ENCODE peak calls at places on chromosome 14, in seven cellular contexts. M, N, P, K, I, L and R are unnamed samples.

GRCh38 chr14:98227000-98227726 is 1044.8 kb downstream of the BCL11B start:
- DNase-seq in M (no peak), K (no peak), P (no peak), I (no peak), N (no peak), L (no peak), R (no peak)

GRCh38 chr14:53509227-53509822 is 356.2 kb upstream of the DDHD1 start:
- DNase-seq in I (peak; percentile 77), N (no peak), L (no peak), K (no peak), M (no peak), P (no peak), R (peak; percentile 50)

GRCh38 chr14:89308232-89308959 is 108.6 kb downstream of the FOXN3 start:
- DNase-seq in N (no peak), I (no peak), L (no peak), K (no peak), P (no peak), M (no peak), R (no peak)

GRCh38 chr14:65599375-65599774 is 186.8 kb downstream of the FUT8 start:
- DNase-seq in I (no peak), N (no peak), K (no peak), M (no peak), P (no peak), L (peak; percentile 18), R (no peak)

GRCh38 chr14:30990766-30991165 is 34.7 kb upstream of the AP4S1 start:
- DNase-seq in I (no peak), M (no peak), P (no peak), L (no peak), N (no peak), K (no peak), R (no peak)

GRCh38 chr14:96198430-96199133 is 6.1 kb upstream of the BDKRB2 start:
- DNase-seq in I (no peak), K (no peak), L (peak; percentile 11), P (no peak), N (no peak), M (no peak), R (no peak)

GRCh38 chr14:73753887-73754880 is 40.0 kb upstream of the PNMA1 start:
- DNase-seq in N (no peak), K (no peak), I (peak; percentile 74), M (peak; percentile 69), P (no peak), L (peak; percentile 57), R (peak; percentile 72)

GRCh38 chr14:49418789-49419188 is 167.4 kb downstream of the RPS29 start:
- DNase-seq in M (no peak), P (no peak), I (no peak), N (no peak), K (no peak), L (no peak), R (no peak)

GRCh38 chr14:94728950-94729349 is 41.0 kb downstream of the GSC start:
- DNase-seq in K (no peak), P (no peak), M (no peak), I (no peak), N (no peak), L (no peak), R (no peak)

GRCh38 chr14:104145826-104146642 is 7.6 kb downstream of the KIF26A start:
- DNase-seq in P (no peak), L (no peak), K (no peak), I (peak; percentile 37), N (no peak), M (no peak), R (no peak)

DNA sequence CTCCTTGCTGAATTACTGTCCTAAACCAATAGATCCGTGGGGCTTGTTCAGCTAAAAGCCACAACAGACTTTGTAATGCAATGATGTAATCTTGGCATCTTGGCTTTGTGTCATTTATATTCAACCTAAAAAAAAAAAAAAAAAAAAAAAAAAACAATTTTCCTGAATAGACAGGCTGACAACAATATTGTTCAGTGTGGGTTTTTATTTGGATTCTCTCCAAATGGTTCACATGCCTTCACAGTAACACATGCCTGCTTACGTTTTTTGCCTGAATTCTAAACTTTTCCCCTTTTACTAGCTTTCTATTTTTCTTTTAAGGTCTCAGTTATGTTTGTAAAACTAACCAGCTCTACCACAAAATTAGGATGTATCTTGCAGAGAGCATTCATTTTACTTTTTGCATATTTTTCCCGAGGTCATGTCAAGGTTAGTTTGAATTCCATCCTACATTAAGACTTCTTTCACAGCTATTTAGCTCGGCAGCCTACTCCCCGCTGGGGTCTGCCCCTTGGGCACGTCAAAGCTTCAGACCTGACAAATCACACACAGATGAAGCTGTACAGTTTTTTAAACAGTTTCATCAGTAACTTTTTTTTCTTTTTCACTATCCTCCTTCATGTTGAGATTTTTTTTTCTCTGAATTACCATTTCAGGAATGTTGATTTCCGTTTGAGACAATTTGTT is 213.7 kb upstream of the NPAS3 start:
- DNase-seq in P (no peak), L (no peak), N (no peak), K (no peak), I (peak; percentile 50), M (no peak), R (no peak)
- H3K4me1 ChIP-seq in P (no peaks in the 10 kb centered on the region), L (no peaks in the 10 kb centered on the region), N (peaks cover 9% of the 10 kb centered on the region), K (no peaks in the 10 kb centered on the region), I (no peaks in the 10 kb centered on the region), M (no peaks in the 10 kb centered on the region), R (no peaks in the 10 kb centered on the region)

GRCh38 chr14:70645892-70646291 is 4.2 kb downstream of the TTC9 start:
- DNase-seq in N (no peak), P (no peak), L (no peak), M (no peak), K (no peak), I (no peak), R (no peak)
- H3K4me1 ChIP-seq in N (peaks cover 25% of the 10 kb centered on the region), P (no peaks in the 10 kb centered on the region), L (no peaks in the 10 kb centered on the region), M (peaks cover 71% of the 10 kb centered on the region), K (peaks cover 28% of the 10 kb centered on the region), I (no peaks in the 10 kb centered on the region), R (peaks cover 3% of the 10 kb centered on the region)

DNA sequence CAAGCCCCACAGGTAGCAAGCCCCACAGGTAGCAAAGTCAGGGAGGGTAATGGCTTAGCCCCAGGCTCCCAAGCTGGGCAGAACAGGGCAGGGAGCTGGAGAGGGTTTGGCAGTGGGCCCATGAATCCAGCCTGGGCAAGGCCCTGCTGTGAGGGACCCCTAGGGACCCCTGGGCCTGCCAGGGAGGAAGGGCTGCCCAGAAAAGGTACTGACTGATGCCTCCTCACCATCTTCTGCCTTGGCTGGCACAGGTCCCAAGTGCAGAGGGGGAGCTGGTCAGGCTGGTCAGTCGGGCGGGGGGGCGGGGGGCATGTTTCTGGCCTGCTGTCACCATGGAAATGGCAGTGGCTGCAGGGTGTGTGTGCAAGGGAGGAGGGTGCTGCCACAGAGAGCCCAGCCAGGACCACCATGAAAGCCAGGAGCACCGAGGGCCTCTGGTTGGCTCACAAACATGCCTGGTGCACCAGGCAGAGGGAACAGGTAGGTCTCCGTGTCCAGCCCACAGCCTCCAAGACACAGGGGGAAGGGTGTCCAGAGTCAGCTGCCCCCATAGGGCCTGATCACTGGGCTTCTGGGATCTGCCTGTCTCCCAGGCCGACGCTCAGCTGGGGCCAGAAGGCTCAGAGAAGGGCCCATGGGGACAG is 1.5 kb upstream of the CRIP2 start:
- DNase-seq in M (no peak), I (peak; percentile 79), N (no peak), L (no peak), K (no peak), P (no peak), R (peak; percentile 33)
- H3K4me1 ChIP-seq in M (peaks cover 38% of the 10 kb centered on the region), I (peaks cover 12% of the 10 kb centered on the region), N (peaks cover 94% of the 10 kb centered on the region), L (peaks cover 19% of the 10 kb centered on the region), K (peaks cover 38% of the 10 kb centered on the region), P (peaks cover 45% of the 10 kb centered on the region), R (peaks cover 28% of the 10 kb centered on the region)

DNA sequence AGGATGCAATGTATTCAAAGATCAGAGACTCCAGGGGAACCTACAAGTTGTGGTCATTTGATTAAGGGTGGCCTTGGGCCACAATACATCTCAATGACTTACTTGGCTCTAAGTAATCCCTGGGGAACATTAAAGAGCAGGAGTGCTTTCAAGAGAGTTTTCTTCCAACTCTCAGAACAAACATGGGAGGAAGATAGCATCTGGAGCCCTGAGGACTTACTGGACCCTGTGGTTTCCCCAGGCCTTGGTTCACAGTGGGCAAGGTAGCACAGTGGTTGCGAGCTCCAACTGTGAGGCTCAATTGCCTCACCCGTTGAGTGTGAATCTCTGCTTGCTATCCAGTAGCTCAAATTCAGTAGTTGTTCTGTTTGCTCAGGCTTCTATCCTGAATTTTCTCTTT is 32.4 kb downstream of the STXBP6 start:
- DNase-seq in N (no peak), L (no peak), P (no peak), K (no peak), M (no peak), I (no peak), R (no peak)
- H3K4me1 ChIP-seq in N (peaks cover 11% of the 10 kb centered on the region), L (no peaks in the 10 kb centered on the region), P (no peaks in the 10 kb centered on the region), K (no peaks in the 10 kb centered on the region), M (no peaks in the 10 kb centered on the region), I (peaks cover 7% of the 10 kb centered on the region), R (no peaks in the 10 kb centered on the region)